ENCODE peak calls at places on chromosome 13, in seven cellular contexts. R is left ventricle myocardium inferior, H is RWPE1, B is IMR-90, I is foreskin fibroblast, S is pancreas, A is heart right ventricle. Z is an unnamed sample.

GRCh38 chr13:63455938-63456337 is 2040.3 kb upstream of the PCDH20 start:
- DNase-seq in S (no peak), B (no peak), A (no peak), H (no peak), I (no peak), R (no peak), Z (no peak)

GRCh38 chr13:67493835-67494234 is 263.7 kb upstream of the PCDH9 start:
- DNase-seq in S (no peak), A (no peak), B (no peak), R (no peak), I (no peak), H (no peak), Z (no peak)

GRCh38 chr13:52925775-52926285 is 77.4 kb upstream of the PCDH8 start:
- DNase-seq in B (no peak), S (no peak), I (peak), H (peak), R (peak), A (peak), Z (no peak)

GRCh38 chr13:64457976-64458375 is 2772.2 kb downstream of the PCDH9 start:
- DNase-seq in R (no peak), S (no peak), B (peak), H (no peak), I (peak), A (no peak), Z (no peak)

GRCh38 chr13:30020726-30021312 is 170.4 kb upstream of the UBL3 start:
- DNase-seq in I (no peak), S (no peak), H (peak), B (peak), R (no peak), A (no peak), Z (no peak)

GRCh38 chr13:104385409-104385808 is 1319.2 kb upstream of the SLC10A2 start:
- DNase-seq in I (peak), B (peak), R (no peak), S (no peak), A (no peak), H (peak), Z (no peak)

GRCh38 chr13:66171821-66172220 is 1058.3 kb downstream of the PCDH9 start:
- DNase-seq in A (no peak), R (no peak), S (no peak), H (no peak), I (no peak), B (no peak), Z (no peak)

GRCh38 chr13:50303963-50304721 is 288.9 kb downstream of the KCNRG start:
- DNase-seq in R (no peak), B (no peak), H (no peak), S (no peak), I (no peak), A (no peak), Z (no peak)

GRCh38 chr13:50668882-50669281 is 174.6 kb downstream of the DLEU7 start:
- DNase-seq in S (no peak), A (no peak), H (no peak), I (no peak), R (no peak), B (no peak), Z (no peak)

GRCh38 chr13:26047040-26047439 is 4.8 kb downstream of the SHISA2 start:
- DNase-seq in R (no peak), I (no peak), S (no peak), B (no peak), H (no peak), A (no peak), Z (no peak)

GRCh38 chr13:79782541-79783216 is 301.7 kb downstream of the NDFIP2 start:
- DNase-seq in R (peak), B (peak), A (peak), H (peak), S (peak), I (peak), Z (peak)

GRCh38 chr13:43942301-43942700 is 62.6 kb downstream of the LACC1 start:
- DNase-seq in B (peak), S (no peak), A (no peak), I (no peak), H (no peak), R (no peak), Z (no peak)

GRCh38 chr13:62678039-62678438 is 1262.4 kb upstream of the PCDH20 start:
- DNase-seq in R (no peak), B (no peak), H (no peak), A (no peak), S (no peak), I (no peak), Z (no peak)

GRCh38 chr13:102569488-102569887 is 27.3 kb upstream of the TPP2 start:
- DNase-seq in H (no peak), R (no peak), B (peak), I (peak), A (no peak), S (no peak), Z (no peak)

GRCh38 chr13:72025836-72026235 is 158.8 kb upstream of the DACH1 start:
- DNase-seq in B (no peak), S (no peak), R (no peak), A (no peak), H (no peak), I (no peak), Z (no peak)

GRCh38 chr13:31476266-31476665 is 263.1 kb upstream of the RXFP2 start:
- DNase-seq in S (no peak), I (peak), R (no peak), B (peak), A (no peak), H (no peak), Z (no peak)

GRCh38 chr13:29922896-29923295 is 72.5 kb upstream of the UBL3 start:
- DNase-seq in R (no peak), I (peak), H (no peak), A (no peak), B (peak), S (no peak), Z (no peak)

GRCh38 chr13:39379667-39380655 is 223.0 kb downstream of the LHFPL6 start:
- DNase-seq in S (no peak), I (no peak), A (no peak), R (no peak), H (no peak), B (peak), Z (no peak)

GRCh38 chr13:41788552-41788951 is 172.4 kb downstream of the VWA8 start:
- DNase-seq in A (no peak), B (no peak), I (no peak), S (no peak), R (no peak), H (peak), Z (no peak)

GRCh38 chr13:45436953-45437352 is 18.8 kb upstream of the SLC25A30 start:
- DNase-seq in H (no peak), A (no peak), I (no peak), S (no peak), B (no peak), R (no peak), Z (no peak)

GRCh38 chr13:80437212-80437611 is 96.3 kb upstream of the SPRY2 start:
- DNase-seq in I (no peak), B (no peak), A (no peak), S (no peak), H (no peak), R (no peak), Z (no peak)

GRCh38 chr13:23991119-23991518 is 93.8 kb upstream of the C1QTNF9B start:
- DNase-seq in R (no peak), S (no peak), I (no peak), B (no peak), H (no peak), A (no peak), Z (no peak)

DNA sequence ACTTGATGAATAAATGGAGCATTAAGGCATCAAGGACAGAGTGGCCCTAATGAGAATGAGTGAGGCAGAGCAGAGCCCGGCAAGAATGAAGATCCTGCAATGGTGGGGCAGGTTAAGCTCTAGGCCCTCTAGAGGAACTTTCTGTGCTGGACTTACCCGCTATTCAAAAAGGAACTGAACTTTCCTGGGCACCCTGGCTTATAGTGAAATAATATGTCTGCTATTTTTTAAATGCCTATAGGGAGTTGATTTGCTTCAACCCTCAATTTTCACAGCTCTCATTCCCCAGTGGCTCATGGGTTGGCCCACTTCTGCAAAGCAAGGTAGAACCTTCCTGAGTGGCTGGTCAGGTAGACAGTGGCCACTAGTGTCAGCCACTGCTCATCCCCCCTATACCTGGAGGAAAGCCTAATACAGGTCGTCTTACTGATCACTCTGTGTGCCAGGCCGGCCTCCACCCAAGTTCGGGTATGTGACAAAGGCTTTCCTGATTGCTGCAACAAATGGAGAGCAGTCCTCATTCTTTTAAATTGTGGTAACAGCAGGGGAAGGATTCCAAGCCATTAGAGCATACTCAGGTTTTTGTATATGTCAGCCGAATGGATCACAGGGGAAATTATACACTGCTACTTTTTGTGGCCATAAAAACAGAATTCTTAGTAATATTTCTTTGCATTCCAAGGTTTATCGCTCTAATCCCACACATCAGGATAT is 103.0 kb downstream of the KL start:
- DNase-seq in A (no peak), B (no peak), S (no peak), I (no peak), H (no peak), R (no peak), Z (no peak)
- TF ChIP-seq CTCF in A (no peak), B (no peak), S (no peak), I (no peak), H (no peak), R (no peak), Z (no peak)

GRCh38 chr13:36275190-36276002 is 22.2 kb downstream of the CCDC169 start:
- DNase-seq in I (peak), H (peak), R (no peak), S (no peak), A (no peak), B (peak), Z (peak)
- TF ChIP-seq CTCF in I (peak), H (peak), R (peak), S (peak), A (peak), B (peak), Z (no peak)

DNA sequence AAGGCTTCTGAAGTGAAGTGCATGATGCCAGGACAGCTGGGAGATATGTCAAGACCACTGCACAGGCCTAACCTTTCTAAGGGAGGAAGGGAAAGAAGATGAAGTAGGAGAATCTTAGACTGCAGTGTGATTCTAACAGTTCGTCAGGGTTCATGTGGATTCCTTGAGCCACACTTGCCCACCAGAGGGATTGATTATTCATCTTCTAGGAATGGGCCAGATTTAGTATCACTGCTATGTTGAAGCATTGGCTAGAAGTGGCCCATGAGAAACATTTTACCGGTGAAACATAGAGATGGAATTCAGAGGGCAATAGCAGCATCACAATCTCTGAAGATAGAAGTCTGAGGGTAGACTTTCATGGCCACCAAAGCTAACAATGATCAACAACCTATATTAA is 550.8 kb upstream of the SLITRK1 start:
- DNase-seq in S (no peak), R (no peak), H (no peak), I (peak), A (no peak), B (peak), Z (no peak)
- TF ChIP-seq CTCF in S (no peak), R (no peak), H (no peak), I (no peak), A (no peak), B (no peak), Z (no peak)

DNA sequence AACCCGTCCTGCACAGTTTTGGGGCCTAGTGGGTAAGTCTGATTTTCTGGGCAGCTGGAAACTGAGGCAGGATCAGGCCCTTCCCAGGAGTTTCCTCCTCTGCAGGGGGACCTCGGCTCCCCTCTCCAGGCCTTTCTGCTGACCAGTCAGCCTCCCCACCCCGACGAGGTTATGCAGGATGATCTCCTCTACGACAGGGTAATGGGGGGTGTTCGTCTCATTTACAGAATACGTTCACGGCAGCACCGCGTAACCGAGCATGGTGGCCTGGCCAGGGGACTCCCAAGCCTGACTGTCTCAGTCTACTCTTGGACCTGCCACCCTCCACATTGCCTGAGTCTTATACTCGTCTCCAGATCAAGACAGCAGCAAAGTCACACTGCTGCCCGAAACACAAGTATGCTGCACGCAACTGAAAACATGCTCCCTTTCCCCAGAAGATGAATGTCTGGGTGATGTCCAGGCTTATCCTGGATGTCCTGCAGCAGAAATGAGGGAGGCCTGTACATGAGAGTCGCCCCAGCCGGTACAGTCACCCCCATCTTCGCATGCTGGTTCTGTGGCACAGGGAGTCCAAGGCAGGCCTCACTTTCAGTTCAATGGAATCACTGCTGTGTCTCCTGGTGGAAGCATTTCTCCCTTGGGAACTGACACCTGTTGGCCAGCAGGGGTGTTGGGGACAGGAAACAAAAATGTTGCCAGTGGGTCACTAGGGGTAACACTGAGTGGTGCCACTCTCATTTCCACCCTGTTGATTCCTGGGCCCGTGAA is 120.8 kb downstream of the SOX1 start:
- DNase-seq in I (no peak), B (no peak), H (no peak), S (no peak), R (no peak), A (no peak), Z (no peak)
- TF ChIP-seq CTCF in I (no peak), B (no peak), H (no peak), S (no peak), R (no peak), A (no peak), Z (no peak)

GRCh38 chr13:21061077-21061945 is at the start of gene LATS2:
- DNase-seq in I (peak), A (peak), H (peak), S (peak), R (peak), B (peak), Z (peak)
- TF ChIP-seq CTCF in I (no peak), A (peak), H (peak), S (no peak), R (peak), B (peak), Z (no peak)

GRCh38 chr13:27665333-27665732 is 43.6 kb downstream of the POLR1D start:
- DNase-seq in H (peak), A (no peak), B (peak), S (no peak), I (no peak), R (no peak), Z (no peak)
- TF ChIP-seq CTCF in H (no peak), A (no peak), B (no peak), S (no peak), I (no peak), R (peak), Z (no peak)

GRCh38 chr13:92175330-92175729 is 776.9 kb downstream of the GPC5 start:
- DNase-seq in A (no peak), R (no peak), I (peak), H (no peak), S (no peak), B (peak), Z (no peak)
- TF ChIP-seq CTCF in A (peak), R (peak), I (peak), H (peak), S (no peak), B (peak), Z (no peak)

DNA sequence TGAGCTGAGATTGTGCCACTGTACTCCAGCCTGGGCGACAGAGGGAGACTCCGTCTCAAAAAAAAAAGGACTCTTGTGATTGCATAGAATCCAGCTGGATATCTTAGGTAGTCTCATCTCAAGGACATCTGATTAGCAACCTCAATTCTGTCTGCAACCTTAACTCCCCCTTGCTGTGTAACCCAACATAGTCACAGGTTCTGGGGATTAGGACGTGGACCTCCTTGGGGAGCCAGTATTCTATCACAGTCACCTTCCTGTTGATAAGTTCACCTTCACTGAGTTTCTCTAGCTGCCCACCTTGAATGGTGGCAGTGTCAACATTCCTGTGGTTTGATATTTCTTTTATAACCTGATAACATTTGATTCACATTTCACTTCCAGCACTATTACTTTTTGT is 27.2 kb downstream of the GPR18 start:
- DNase-seq in H (no peak), B (no peak), I (no peak), S (no peak), A (no peak), R (no peak), Z (no peak)
- TF ChIP-seq CTCF in H (no peak), B (no peak), I (no peak), S (no peak), A (no peak), R (no peak), Z (no peak)

Z was measured in Calu3.